ENCODE peak calls at places on chromosome 1, in seven cellular contexts. S, B, I, V, U, Q and K are unnamed samples.

GRCh38 chr1:17861685-17862084 is 106.6 kb downstream of the ACTL8 start:
- DNase-seq in U (no peak), S (no peak), I (peak), Q (no peak), B (no peak), V (no peak), K (no peak)

GRCh38 chr1:7956218-7957032 is 5.1 kb upstream of the PARK7 start:
- DNase-seq in I (no peak), U (no peak), Q (no peak), V (no peak), B (peak), S (no peak), K (no peak)

GRCh38 chr1:36342426-36343185 is 19.2 kb upstream of the EVA1B start:
- DNase-seq in B (peak), S (peak), U (no peak), I (peak), Q (no peak), V (peak), K (peak)

GRCh38 chr1:247415423-247416361 is at the start of gene NLRP3:
- DNase-seq in B (peak), Q (no peak), U (peak), S (peak), I (no peak), V (no peak), K (peak)

GRCh38 chr1:83546863-83547262 is 452.1 kb downstream of the TTLL7 start:
- DNase-seq in V (no peak), U (no peak), Q (no peak), S (no peak), B (no peak), I (no peak), K (no peak)

GRCh38 chr1:103275725-103276124 is 167.4 kb upstream of the COL11A1 start:
- DNase-seq in Q (no peak), S (no peak), I (no peak), U (no peak), V (no peak), B (no peak), K (no peak)

GRCh38 chr1:226482975-226483660 is 65.4 kb upstream of the STUM start:
- DNase-seq in B (no peak), V (no peak), U (no peak), I (no peak), Q (no peak), S (no peak), K (no peak)

GRCh38 chr1:226210571-226211176 is 12.8 kb upstream of the MIXL1 start:
- DNase-seq in Q (no peak), V (no peak), U (no peak), I (peak), S (no peak), B (no peak), K (no peak)

GRCh38 chr1:26391450-26391849 is 18.9 kb upstream of the ZNF683 start:
- DNase-seq in S (no peak), B (peak), Q (peak), V (no peak), I (peak), U (no peak), K (no peak)

GRCh38 chr1:71494163-71494562 is 413.3 kb upstream of the ZRANB2 start:
- DNase-seq in V (no peak), S (no peak), B (peak), Q (no peak), I (no peak), U (no peak), K (no peak)

GRCh38 chr1:172851077-172851476 is 192.2 kb downstream of the FASLG start:
- DNase-seq in Q (no peak), I (peak), U (no peak), V (no peak), S (no peak), B (no peak), K (no peak)

GRCh38 chr1:93328809-93329477 is 16.8 kb upstream of the DR1 start:
- DNase-seq in U (no peak), Q (no peak), I (no peak), V (no peak), S (no peak), B (peak), K (no peak)

GRCh38 chr1:109890115-109890953 is 20.3 kb upstream of the CSF1 start:
- DNase-seq in B (no peak), Q (no peak), V (no peak), I (no peak), U (no peak), S (no peak), K (no peak)

GRCh38 chr1:37262439-37263170 is 211.8 kb upstream of the ZC3H12A start:
- DNase-seq in S (no peak), U (no peak), Q (no peak), I (no peak), B (no peak), V (no peak), K (no peak)

GRCh38 chr1:3186526-3186921 is 117.5 kb downstream of the PRDM16 start:
- DNase-seq in B (peak), Q (no peak), I (no peak), V (no peak), U (no peak), S (peak), K (peak)

GRCh38 chr1:206923009-206923960 is 1.5 kb upstream of the FCMR start:
- DNase-seq in B (no peak), V (peak), S (peak), I (no peak), U (no peak), Q (no peak), K (no peak)

GRCh38 chr1:12615916-12616708 is 1.9 kb downstream of the DHRS3 start:
- DNase-seq in Q (no peak), B (peak), V (no peak), S (peak), U (no peak), I (peak), K (peak)

GRCh38 chr1:61496501-61496900 is 228.4 kb downstream of the TM2D1 start:
- DNase-seq in I (no peak), V (no peak), U (no peak), Q (no peak), B (no peak), S (no peak), K (no peak)

GRCh38 chr1:87478231-87478630 is 149.6 kb downstream of the LMO4 start:
- DNase-seq in B (peak), S (peak), I (peak), U (no peak), V (no peak), Q (no peak), K (peak)

GRCh38 chr1:58818075-58818474 is 34.2 kb upstream of the JUN start:
- DNase-seq in S (no peak), V (no peak), U (no peak), B (peak), I (no peak), Q (no peak), K (no peak)

GRCh38 chr1:22447581-22448215 is 4.0 kb upstream of the ZBTB40 start:
- DNase-seq in S (no peak), I (no peak), B (peak), Q (no peak), V (no peak), U (peak), K (no peak)

GRCh38 chr1:159071970-159072582 is 4.5 kb downstream of the AIM2 start:
- DNase-seq in V (no peak), S (no peak), Q (peak), I (no peak), B (peak), U (peak), K (no peak)

GRCh38 chr1:59879556-59879955 is 47.0 kb downstream of the CYP2J2 start:
- DNase-seq in U (peak), I (peak), V (peak), S (peak), B (peak), Q (peak), K (peak)

GRCh38 chr1:145961425-145962156 is 2.8 kb downstream of the ANKRD34A start:
- DNase-seq in Q (no peak), B (peak), I (peak), U (no peak), V (no peak), S (peak), K (peak)

GRCh38 chr1:112770724-112771123 is 55.6 kb upstream of the PPM1J start:
- DNase-seq in U (no peak), I (no peak), S (no peak), B (no peak), V (no peak), Q (no peak), K (no peak)